ENCODE peak calls at places on chromosomes 3 and 15, in four cellular contexts. W is RCC 7860, J is BE2C, F is foreskin fibroblast. O is an unnamed sample.

GRCh38 chr15:25345943-25346342 is 92.9 kb downstream of the UBE3A start:
- DNase-seq in W (no peak), J (peak), F (no peak), O (no peak)

GRCh38 chr3:122679085-122679466 is 1.6 kb upstream of the PARP14 start:
- DNase-seq in W (peak), J (peak), F (peak), O (peak)

GRCh38 chr3:175432338-175433025 is 573.3 kb downstream of the NAALADL2 start:
- DNase-seq in W (no peak), J (peak), F (peak), O (peak)

GRCh38 chr3:71978150-71978721 is 193.3 kb upstream of the PROK2 start:
- DNase-seq in W (no peak), J (no peak), F (no peak), O (no peak)

GRCh38 chr3:135374571-135374970 is 579.5 kb downstream of the EPHB1 start:
- DNase-seq in W (no peak), J (no peak), F (no peak), O (no peak)

GRCh38 chr15:60096157-60096556 is 92.0 kb downstream of the FOXB1 start:
- DNase-seq in W (no peak), J (no peak), F (peak), O (peak)

GRCh38 chr3:99626415-99626788 is 12.0 kb upstream of the COL8A1 start:
- DNase-seq in W (no peak), J (no peak), F (no peak), O (no peak)

GRCh38 chr15:72541714-72542113 is 67.6 kb downstream of the ARIH1 start:
- DNase-seq in W (no peak), J (no peak), F (no peak), O (no peak)

GRCh38 chr3:112114558-112115160 is 18.4 kb downstream of the GCSAM start:
- DNase-seq in W (no peak), J (no peak), F (no peak), O (no peak)

GRCh38 chr3:52843116-52843865 is 8.5 kb upstream of the MUSTN1 start:
- DNase-seq in W (no peak), J (no peak), F (no peak), O (no peak)

GRCh38 chr15:73602444-73602843 is 30.7 kb downstream of the NPTN start:
- DNase-seq in W (no peak), J (no peak), F (no peak), O (peak)

GRCh38 chr3:142624725-142625440 is 28.7 kb downstream of the PLS1 start:
- DNase-seq in W (no peak), J (no peak), F (no peak), O (no peak)

GRCh38 chr3:153242900-153243299 is 80.9 kb downstream of the RAP2B start:
- DNase-seq in W (no peak), J (no peak), F (peak), O (no peak)

GRCh38 chr15:77832874-77833273 is 200.2 kb upstream of the LINGO1 start:
- DNase-seq in W (no peak), J (no peak), F (no peak), O (no peak)

GRCh38 chr3:24305795-24306467 is 188.7 kb downstream of the THRB start:
- DNase-seq in W (no peak), J (no peak), F (peak), O (peak)

GRCh38 chr3:9750556-9751411 is 1.0 kb downstream of the OGG1 start:
- DNase-seq in W (peak), J (no peak), F (peak), O (no peak)

GRCh38 chr3:53161345-53161819 is 373 bp downstream of the PRKCD start:
- DNase-seq in W (no peak), J (no peak), F (peak), O (no peak)

GRCh38 chr3:98746122-98746521 is 17.0 kb upstream of the ST3GAL6 start:
- DNase-seq in W (no peak), J (no peak), F (no peak), O (no peak)

GRCh38 chr15:92683511-92683834 is 27.9 kb upstream of the FAM174B start:
- DNase-seq in W (no peak), J (peak), F (no peak), O (no peak)

GRCh38 chr3:64431717-64432116 is 206.5 kb upstream of the PRICKLE2 start:
- DNase-seq in W (no peak), J (no peak), F (no peak), O (no peak)

GRCh38 chr3:125061170-125061569 is 5.4 kb upstream of the HEG1 start:
- DNase-seq in W (peak), J (no peak), F (peak), O (peak)

GRCh38 chr15:66901336-66902100 is 163.9 kb upstream of the SMAD3 start:
- DNase-seq in W (peak), J (no peak), F (peak), O (peak)

GRCh38 chr15:70299931-70300858 is 202.5 kb upstream of the TLE3 start:
- DNase-seq in W (no peak), J (no peak), F (no peak), O (no peak)